ENCODE peak calls at places on chromosomes 6 and 20, in five cellular contexts. A is fibroblast of the aortic adventitia, Y is hepatocyte, I is ascending aorta, F is stomach. B is an unnamed sample.

GRCh38 chr20:21505810-21506530 is 7.9 kb downstream of the NKX2-2 start:
- DNase-seq in A (peak), Y (peak), I (no peak), F (peak), B (peak)

GRCh38 chr6:77633993-77634392 is 18.8 kb upstream of the MEI4 start:
- DNase-seq in A (no peak), Y (no peak), I (no peak), F (no peak), B (peak)

GRCh38 chr6:107870379-107870778 is 46.3 kb upstream of the SCML4 start:
- DNase-seq in A (peak), Y (no peak), I (no peak), F (no peak), B (peak)

GRCh38 chr6:36127462-36128016 is 2.8 kb upstream of the MAPK13 start:
- DNase-seq in A (peak), Y (peak), I (peak), F (peak), B (peak)

GRCh38 chr20:20839771-20840170 is 127.3 kb upstream of the RALGAPA2 start:
- DNase-seq in A (no peak), Y (no peak), I (no peak), F (no peak), B (no peak)

GRCh38 chr6:7726416-7727149 is 684 bp downstream of the BMP6 start:
- DNase-seq in A (peak), Y (peak), I (no peak), F (no peak), B (no peak)

GRCh38 chr20:25310921-25311728 is 63.2 kb downstream of the PYGB start:
- DNase-seq in A (peak), Y (no peak), I (peak), F (peak), B (peak)

GRCh38 chr6:118618676-118619377 is 32.6 kb downstream of the CEP85L start:
- DNase-seq in A (peak), Y (peak), I (peak), F (peak), B (peak)

GRCh38 chr6:10383312-10384063 is 31.4 kb downstream of the TFAP2A start:
- DNase-seq in A (no peak), Y (no peak), I (no peak), F (no peak), B (no peak)

GRCh38 chr6:170429457-170429856 is 122.9 kb downstream of the FAM120B start:
- DNase-seq in A (peak), Y (peak), I (peak), F (no peak), B (peak)

GRCh38 chr20:17281478-17281877 is 54.6 kb downstream of the PCSK2 start:
- DNase-seq in A (no peak), Y (peak), I (no peak), F (no peak), B (no peak)
- TF ChIP-seq CTCF in A (no peak), Y (peak), I (no peak), F (no peak), B (peak)

DNA sequence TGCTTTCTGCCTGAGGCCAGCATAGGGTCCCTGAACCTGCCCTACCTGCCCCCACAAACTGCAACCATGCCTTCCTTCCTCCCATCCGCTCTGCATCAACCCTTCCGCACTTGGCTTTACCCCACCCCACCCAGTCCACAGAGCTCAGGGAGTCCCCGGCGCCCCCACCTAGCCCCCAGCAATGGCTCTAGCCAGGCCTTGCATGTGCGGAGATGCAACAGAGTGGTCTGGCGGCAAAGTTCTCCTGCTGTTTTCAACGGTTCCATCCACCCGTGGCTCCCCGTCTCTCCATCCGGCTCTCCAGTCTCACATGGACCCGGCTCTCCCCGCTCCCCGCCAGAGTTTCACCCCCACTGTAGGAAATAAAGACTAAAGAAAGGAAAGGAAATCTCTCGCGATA is 795 bp downstream of the LRFN2 start:
- DNase-seq in A (no peak), Y (no peak), I (no peak), F (no peak), B (no peak)
- H3K4me3 ChIP-seq in A (no peak), Y (peak), I (peak), F (peak), B (no peak)

GRCh38 chr20:38242848-38243449 is 17.6 kb downstream of the KIAA1755 start:
- DNase-seq in A (no peak), Y (no peak), I (no peak), F (no peak), B (peak)
- TF ChIP-seq CTCF in A (peak), Y (peak), I (peak), F (no peak), B (peak)

GRCh38 chr6:4632411-4632810 is 143.8 kb upstream of the CDYL start:
- DNase-seq in A (no peak), Y (no peak), I (no peak), F (no peak), B (no peak)
- H3K4me3 ChIP-seq in A (no peak), Y (no peak), I (no peak), F (no peak), B (no peak)

GRCh38 chr6:57216235-57217101 is 5.6 kb downstream of the RAB23 start:
- DNase-seq in A (peak), Y (no peak), I (no peak), F (peak), B (peak)
- TF ChIP-seq CTCF in A (peak), Y (no peak), I (no peak), F (no peak), B (no peak)

GRCh38 chr6:117145940-117146339 is 119.4 kb upstream of the VGLL2 start:
- DNase-seq in A (no peak), Y (no peak), I (no peak), F (no peak), B (no peak)

GRCh38 chr6:117143647-117144046 is 121.7 kb upstream of the VGLL2 start:
- DNase-seq in A (no peak), Y (no peak), I (no peak), F (no peak), B (no peak)

DNA sequence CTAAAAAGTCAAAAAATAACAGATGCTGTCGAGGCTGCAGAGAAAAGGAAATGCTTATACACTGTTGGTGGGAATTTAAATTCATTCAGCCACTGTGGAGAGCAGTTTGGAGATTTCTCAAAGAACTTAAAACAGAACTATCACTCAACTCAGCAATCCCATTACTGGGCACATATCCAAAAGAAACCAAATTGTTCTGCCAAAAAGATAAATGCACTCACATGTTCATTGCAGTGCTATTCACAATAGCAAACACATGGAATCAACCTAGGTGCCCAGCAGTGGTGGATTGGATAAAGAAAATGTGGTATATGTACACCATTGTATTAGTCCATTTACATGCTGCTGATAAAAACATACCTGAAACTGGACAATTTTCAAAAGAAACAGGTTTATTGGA is 116.0 kb upstream of the VGLL2 start:
- DNase-seq in A (peak), Y (no peak), I (no peak), F (no peak), B (no peak)
- H3K4me3 ChIP-seq in A (no peak), Y (no peak), I (no peak), F (no peak), B (no peak)

DNA sequence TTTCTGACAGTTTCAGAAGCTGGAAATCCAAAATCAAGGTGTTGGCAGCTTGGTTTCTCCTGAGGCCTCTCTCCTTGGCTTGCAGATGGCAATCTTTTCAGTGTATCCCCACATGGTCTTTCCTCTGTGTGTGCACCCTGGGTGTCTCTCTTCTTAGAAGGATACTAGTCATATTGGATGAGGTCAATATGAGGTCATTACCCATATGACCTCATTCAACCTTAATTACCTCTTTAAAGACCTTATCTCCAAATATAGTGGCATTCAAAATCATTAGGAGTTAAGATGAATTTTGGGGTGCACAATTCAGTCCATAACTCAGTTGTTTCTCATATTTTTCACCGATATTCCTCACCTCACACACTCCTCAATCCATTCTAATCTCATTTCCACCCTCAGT is 92.4 kb upstream of the TGM3 start:
- DNase-seq in A (no peak), Y (no peak), I (no peak), F (no peak), B (no peak)
- TF ChIP-seq CTCF in A (no peak), Y (no peak), I (no peak), F (no peak), B (no peak)

DNA sequence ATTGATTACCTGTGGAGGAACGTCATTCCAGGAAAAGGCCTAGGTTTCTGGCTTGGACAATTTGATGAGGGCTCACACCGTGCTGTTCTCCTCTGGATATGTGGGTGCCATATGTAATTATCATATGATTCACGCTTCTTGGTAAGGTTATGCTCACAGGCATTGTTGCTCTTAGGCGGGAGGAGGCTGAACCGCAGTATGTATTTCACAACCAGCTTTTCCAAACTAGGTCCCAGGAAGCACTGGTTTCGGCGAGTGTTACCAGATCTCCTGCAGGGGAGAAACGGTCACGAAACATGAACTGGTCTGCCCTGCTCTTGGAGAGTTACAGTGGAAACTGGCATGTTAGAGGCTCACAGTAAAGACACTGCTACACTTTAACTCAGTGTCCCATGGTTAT is 793 bp upstream of the FAM50B start:
- DNase-seq in A (no peak), Y (no peak), I (no peak), F (no peak), B (peak)
- H3K4me3 ChIP-seq in A (no peak), Y (no peak), I (peak), F (peak), B (peak)

GRCh38 chr20:53677447-53678314 is 84.0 kb upstream of the ZNF217 start:
- DNase-seq in A (peak), Y (peak), I (peak), F (peak), B (no peak)
- TF ChIP-seq CTCF in A (no peak), Y (no peak), I (no peak), F (no peak), B (no peak)

DNA sequence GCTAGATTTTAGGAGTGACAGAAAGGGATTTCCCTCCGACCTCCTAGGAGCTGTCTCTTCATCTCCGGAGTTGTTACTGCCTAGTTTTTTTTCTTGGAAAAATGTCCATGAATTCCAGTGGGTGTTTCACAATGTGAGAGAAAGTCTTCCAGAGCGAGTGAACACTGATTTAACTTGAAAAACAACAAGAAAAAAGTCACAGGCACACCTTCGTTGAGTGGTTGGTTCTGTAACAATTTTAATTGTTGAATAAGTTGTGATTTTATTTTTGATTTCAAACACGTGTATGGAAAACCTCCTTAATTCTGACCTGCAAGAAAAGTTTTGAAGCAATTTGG is 2.9 kb downstream of the TFAP2C start:
- DNase-seq in A (no peak), Y (no peak), I (no peak), F (no peak), B (no peak)
- H3K4me3 ChIP-seq in A (no peak), Y (no peak), I (no peak), F (no peak), B (no peak)